ENCODE peak calls at places on chromosomes 1 and 21, in five cellular contexts. J is K562, O is A549, W is HepG2, C is GM12878. M is an unnamed sample.

GRCh38 chr1:212410231-212410825 is 4.4 kb downstream of the PACC1 start:
- DNase-seq in J (no peak), O (no peak), W (peak; percentile 11), C (no peak), M (no peak)

GRCh38 chr1:153658400-153659174 is at the start of gene SNAPIN:
- DNase-seq in J (peak; percentile 87), O (peak; percentile 88), W (peak; percentile 75), C (peak; percentile 58), M (peak; percentile 92)

GRCh38 chr1:181101581-181102226 is 13.2 kb downstream of the IER5 start:
- DNase-seq in J (no peak), O (no peak), W (no peak), C (no peak), M (peak; percentile 63)

GRCh38 chr1:98331232-98331631 is 330.3 kb upstream of the SNX7 start:
- DNase-seq in J (no peak), O (peak; percentile 77), W (no peak), C (no peak), M (no peak)

GRCh38 chr21:29072873-29073221 is 601 bp downstream of the CCT8 start:
- DNase-seq in J (no peak), O (peak; percentile 7), W (peak; percentile 25), C (no peak), M (no peak)

GRCh38 chr1:223650465-223650864 is 15.0 kb downstream of the CAPN8 start:
- DNase-seq in J (no peak), O (no peak), W (no peak), C (no peak), M (no peak)

GRCh38 chr1:22848374-22848773 is 124.3 kb downstream of the LACTBL1 start:
- DNase-seq in J (no peak), O (no peak), W (no peak), C (no peak), M (no peak)

GRCh38 chr1:193014354-193014753 is 44.8 kb downstream of the UCHL5 start:
- DNase-seq in J (no peak), O (no peak), W (no peak), C (no peak), M (no peak)

GRCh38 chr1:244381887-244382565 is 69.7 kb downstream of the ADSS2 start:
- DNase-seq in J (no peak), O (no peak), W (no peak), C (no peak), M (no peak)

DNA sequence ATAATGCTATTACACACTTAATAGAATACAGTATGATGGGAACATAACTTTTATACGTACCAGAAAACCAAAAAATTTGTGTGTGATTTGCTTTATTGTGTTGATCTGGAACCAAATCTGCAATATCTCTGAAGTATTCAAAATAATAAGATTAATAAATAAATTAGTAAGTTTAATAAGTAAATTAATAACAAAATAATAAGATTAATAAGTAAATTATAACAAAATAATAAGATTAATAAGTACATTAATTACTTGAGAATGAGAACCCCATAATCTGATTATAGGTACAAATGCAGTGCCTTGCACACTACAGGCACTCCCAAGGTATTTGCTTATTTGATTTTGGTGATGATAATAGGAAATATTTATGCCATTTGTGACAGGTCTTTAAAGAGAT is 267.4 kb downstream of the ZNF326 start:
- DNase-seq in J (no peak), O (no peak), W (no peak), C (no peak), M (no peak)
- TF ChIP-seq ESRRA in J (no peak), O (no peak), W (no peak), C (no peak), M (no peak)

DNA sequence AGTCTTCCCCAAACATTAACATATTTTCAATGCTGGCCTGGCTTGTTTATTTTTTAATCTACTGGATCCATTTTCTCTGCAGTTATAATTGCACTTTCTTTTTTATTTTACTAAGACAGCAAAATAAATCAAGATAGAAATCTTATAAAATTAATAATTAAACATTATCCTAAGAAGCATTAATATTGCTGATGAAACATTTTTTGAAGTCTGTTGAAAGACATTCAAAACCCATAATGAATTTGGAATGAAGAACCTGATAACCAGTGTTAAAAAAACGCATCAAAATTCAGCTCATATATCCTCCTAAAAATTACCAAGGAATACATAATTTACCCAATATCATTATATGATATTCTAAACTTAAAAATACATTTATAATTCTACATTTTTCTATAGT is 675.7 kb upstream of the PRMT6 start:
- DNase-seq in J (no peak), O (no peak), W (no peak), C (no peak), M (no peak)
- TF ChIP-seq ESRRA in J (no peak), O (no peak), W (no peak), C (no peak), M (no peak)

DNA sequence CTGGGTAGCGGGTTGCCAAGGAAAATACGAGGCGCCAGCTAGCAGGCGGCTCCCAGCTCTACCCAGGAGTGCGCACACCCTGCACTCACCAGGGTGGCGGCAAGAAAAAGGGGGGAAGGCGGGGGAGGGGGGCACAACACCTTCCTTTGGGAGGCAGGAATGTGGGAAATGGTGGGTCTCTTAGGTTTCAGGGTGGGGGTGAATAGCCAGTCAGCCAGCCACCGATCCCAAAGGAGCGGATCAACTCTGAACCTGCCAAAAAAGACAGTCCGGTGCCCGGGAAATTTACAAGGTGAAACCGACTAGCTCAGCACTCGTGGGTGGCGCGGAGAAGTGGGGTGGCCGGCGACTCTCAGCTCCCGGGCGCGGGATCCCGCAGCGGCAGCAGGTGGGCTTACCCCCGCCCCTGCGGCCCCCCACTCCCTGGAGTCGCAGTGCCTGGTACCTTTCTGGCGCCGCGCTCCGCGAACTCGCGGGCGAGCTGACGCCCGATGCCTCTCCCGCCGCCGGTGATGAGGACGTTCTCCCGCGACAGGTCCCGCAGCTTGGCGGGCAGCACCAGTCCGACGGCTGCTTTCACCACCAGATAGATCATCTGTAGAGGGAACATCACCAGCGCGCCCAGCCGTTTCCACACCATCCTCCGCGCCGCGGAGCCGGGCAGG is 1.2 kb downstream of the DHRS3 start:
- DNase-seq in J (peak; percentile 42), O (no peak), W (no peak), C (no peak), M (peak; percentile 41)
- TF ChIP-seq ESRRA in J (no peak), O (no peak), W (no peak), C (no peak), M (no peak)

DNA sequence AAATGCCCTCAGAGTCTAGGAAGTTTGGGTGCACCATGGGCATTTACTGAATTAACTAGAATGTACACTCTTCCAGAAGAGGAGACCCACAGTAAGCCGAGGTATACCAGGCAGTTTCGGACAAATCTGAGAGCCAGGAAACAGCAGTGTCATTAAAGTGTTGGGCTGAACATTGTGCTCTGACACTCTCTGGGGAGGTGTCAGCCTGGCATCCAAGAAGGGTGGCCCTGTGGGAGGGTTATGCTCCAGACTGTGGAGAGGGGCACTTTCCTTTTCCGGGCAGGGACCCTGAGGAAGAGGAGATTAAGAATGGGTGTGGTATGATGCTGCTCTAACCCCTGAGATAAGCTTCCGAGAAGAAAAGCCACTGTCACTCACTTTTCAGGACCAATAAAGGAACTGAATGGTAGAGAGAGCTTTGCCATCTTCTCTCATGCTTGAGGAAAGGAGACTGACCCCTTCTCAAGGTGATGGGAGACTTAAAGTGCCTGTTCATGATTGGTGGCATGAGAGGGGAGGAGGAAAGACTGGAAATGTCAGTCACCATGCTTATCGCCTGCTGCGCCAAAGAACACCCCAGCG is 98.2 kb downstream of the UCK2 start:
- DNase-seq in J (no peak), O (no peak), W (no peak), C (no peak), M (no peak)
- TF ChIP-seq ESRRA in J (no peak), O (no peak), W (no peak), C (no peak), M (no peak)

DNA sequence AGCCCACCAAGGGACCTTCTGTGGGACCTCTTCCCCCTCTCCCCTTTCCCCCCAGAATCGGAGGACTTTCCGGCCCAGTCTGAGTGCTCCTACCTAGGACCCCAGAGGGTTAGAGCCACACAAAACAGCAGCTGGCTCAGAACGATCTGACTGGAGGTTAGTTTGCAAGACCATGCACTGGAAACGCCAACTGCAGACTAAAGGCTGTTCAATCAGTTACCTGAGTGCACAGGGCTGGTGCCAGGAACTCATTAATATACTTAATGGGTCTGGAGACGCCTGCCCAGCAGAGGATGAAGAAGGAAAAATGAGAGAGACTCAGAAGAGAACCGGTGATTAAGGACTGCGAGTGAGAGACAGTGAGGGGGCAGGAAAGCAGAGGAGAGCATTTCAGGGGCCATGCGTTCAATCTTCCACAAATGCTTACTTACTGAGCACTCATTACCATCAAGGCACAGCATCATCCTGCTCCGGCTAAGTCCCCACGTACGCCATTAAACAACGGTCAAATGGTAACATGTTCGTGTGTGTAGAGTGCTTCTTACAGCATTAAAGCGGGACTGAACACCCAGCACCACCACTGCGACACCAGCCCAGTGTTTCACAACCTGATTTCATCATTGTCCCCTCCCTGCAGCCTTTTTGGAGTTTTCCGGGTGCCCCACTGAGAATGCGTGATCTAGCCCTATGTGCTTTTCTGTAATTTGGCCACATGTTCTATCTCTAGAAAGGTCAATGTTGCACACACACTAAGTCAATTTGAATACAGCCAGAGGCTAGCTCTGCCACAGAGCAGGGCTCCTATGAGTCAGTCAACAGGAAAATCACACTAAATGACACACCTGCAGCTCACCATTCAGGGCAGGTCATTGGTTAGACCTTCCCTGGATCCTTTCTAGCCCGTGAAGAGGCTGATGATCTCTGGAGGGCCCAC is 7.6 kb downstream of the ENO1 start:
- DNase-seq in J (no peak), O (no peak), W (no peak), C (no peak), M (no peak)
- TF ChIP-seq ESRRA in J (no peak), O (no peak), W (no peak), C (no peak), M (no peak)

GRCh38 chr21:26756491-26757159 is 88.6 kb downstream of the ADAMTS1 start:
- DNase-seq in J (no peak), O (no peak), W (no peak), C (no peak), M (no peak)
- TF ChIP-seq ESRRA in J (no peak), O (no peak), W (no peak), C (no peak), M (no peak)

DNA sequence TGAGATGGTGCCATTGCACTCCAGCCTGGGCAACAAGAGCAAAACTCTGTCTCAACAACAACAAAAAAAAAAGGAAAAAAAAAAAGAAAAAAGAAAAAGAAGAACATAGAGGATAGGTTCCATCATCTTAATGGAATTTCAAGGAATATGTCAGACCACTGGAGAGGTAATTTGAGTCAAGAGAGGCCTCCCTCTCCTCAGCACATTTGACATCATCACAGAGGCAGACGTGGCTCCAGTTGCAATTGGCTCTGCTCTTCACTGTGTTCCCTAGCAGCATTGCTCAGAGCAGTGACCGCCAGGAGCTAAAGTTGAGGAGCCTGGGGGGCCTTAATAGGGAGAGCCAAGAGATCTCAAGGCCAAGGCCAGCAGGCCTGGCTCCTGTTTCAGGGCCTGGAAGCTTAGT is 118.6 kb upstream of the FGGY start:
- DNase-seq in J (no peak), O (no peak), W (no peak), C (no peak), M (no peak)
- TF ChIP-seq ESRRA in J (no peak), O (no peak), W (no peak), C (no peak), M (no peak)